ENCODE peak calls at places on chromosomes 4 and X, in four cellular contexts. One of them, this sample, is unnamed.

GRCh38 chrX:24767557-24767956 is 73.8 kb downstream of the POLA1 start:
- DNase-seq in HTR-8/SVneo: no peak
- DNase-seq in anterior cingulate cortex: no peak
- DNase-seq in MV-4-11: no peak
- DNase-seq in this sample: no peak

GRCh38 chr4:26020083-26020668 is 106.2 kb downstream of the SMIM20 start:
- DNase-seq in HTR-8/SVneo: no peak
- DNase-seq in anterior cingulate cortex: no peak
- DNase-seq in MV-4-11: peak
- DNase-seq in this sample: no peak

GRCh38 chr4:845836-846251 is 19.9 kb upstream of the CPLX1 start:
- DNase-seq in HTR-8/SVneo: no peak
- DNase-seq in anterior cingulate cortex: no peak
- DNase-seq in MV-4-11: no peak
- DNase-seq in this sample: no peak

GRCh38 chr4:851701-852430 is 25.9 kb upstream of the CPLX1 start:
- DNase-seq in HTR-8/SVneo: no peak
- DNase-seq in anterior cingulate cortex: no peak
- DNase-seq in MV-4-11: no peak
- DNase-seq in this sample: no peak

GRCh38 chr4:13766722-13767495 is 139.4 kb upstream of the BOD1L1 start:
- DNase-seq in HTR-8/SVneo: no peak
- DNase-seq in anterior cingulate cortex: peak
- DNase-seq in MV-4-11: no peak
- DNase-seq in this sample: no peak

GRCh38 chr4:52555356-52555716 is 103.8 kb downstream of the USP46 start:
- DNase-seq in HTR-8/SVneo: no peak
- DNase-seq in anterior cingulate cortex: no peak
- DNase-seq in MV-4-11: no peak
- DNase-seq in this sample: peak

GRCh38 chr4:143202824-143203223 is 18.1 kb downstream of the USP38 start:
- DNase-seq in HTR-8/SVneo: no peak
- DNase-seq in anterior cingulate cortex: no peak
- DNase-seq in MV-4-11: no peak
- DNase-seq in this sample: no peak

GRCh38 chr4:8746523-8747466 is 124.8 kb downstream of the HMX1 start:
- DNase-seq in HTR-8/SVneo: no peak
- DNase-seq in anterior cingulate cortex: no peak
- DNase-seq in MV-4-11: no peak
- DNase-seq in this sample: no peak

GRCh38 chrX:117335209-117335608 is 781.4 kb downstream of the KLHL13 start:
- DNase-seq in HTR-8/SVneo: no peak
- DNase-seq in anterior cingulate cortex: no peak
- DNase-seq in MV-4-11: no peak
- DNase-seq in this sample: no peak

GRCh38 chr4:154503598-154503997 is 12.0 kb upstream of the DCHS2 start:
- DNase-seq in HTR-8/SVneo: peak
- DNase-seq in anterior cingulate cortex: no peak
- DNase-seq in MV-4-11: no peak
- DNase-seq in this sample: peak